ENCODE peak calls at places on chromosomes 11 and 22, in five cellular contexts. X is neural progenitor cell, T is Panc1, G is heart left ventricle, C is GM12878. P is an unnamed sample.

GRCh38 chr11:18229501-18229900 is 7.1 kb downstream of the SAA4 start:
- DNase-seq in C (peak; percentile 49), T (no peak), G (no peak), X (no peak), P (no peak)

GRCh38 chr11:31487848-31488247 is 21.6 kb downstream of the IMMP1L start:
- DNase-seq in C (no peak), T (no peak), G (no peak), X (peak; percentile 41), P (no peak)

GRCh38 chr11:43419460-43419859 is 60.7 kb downstream of the TTC17 start:
- DNase-seq in T (peak; percentile 15), C (no peak), X (peak; percentile 21), G (no peak), P (no peak)

GRCh38 chr11:104946907-104947306 is 21.5 kb downstream of the CASP4 start:
- DNase-seq in G (no peak), X (peak; percentile 4), C (peak; percentile 27), T (peak; percentile 33), P (peak; percentile 44)

GRCh38 chr11:122105009-122105828 is 10.8 kb downstream of the BLID start:
- DNase-seq in X (peak; percentile 24), G (no peak), T (no peak), C (no peak), P (no peak)

GRCh38 chr22:46646531-46647211 is 26.5 kb downstream of the GRAMD4 start:
- DNase-seq in G (no peak), C (no peak), X (no peak), T (no peak), P (no peak)

GRCh38 chr22:50670914-50671538 is 1.6 kb upstream of the SHANK3 start:
- DNase-seq in C (no peak), T (no peak), G (no peak), X (no peak), P (no peak)

GRCh38 chr22:47605441-47605840 is 843.0 kb downstream of the TBC1D22A start:
- DNase-seq in C (no peak), T (no peak), X (no peak), G (no peak), P (no peak)

GRCh38 chr11:133082453-133082781 is 449.9 kb downstream of the OPCML start:
- DNase-seq in X (peak; percentile 68), C (no peak), G (no peak), T (no peak), P (no peak)

GRCh38 chr22:41538583-41538982 is 5.7 kb downstream of the POLR3H start:
- DNase-seq in C (no peak), G (no peak), T (no peak), X (no peak), P (no peak)

GRCh38 chr11:65034423-65034822 is 6.6 kb upstream of the SAC3D1 start:
- DNase-seq in X (no peak), G (no peak), C (no peak), T (no peak), P (no peak)

GRCh38 chr11:45412033-45412432 is 125.9 kb upstream of the SYT13 start:
- DNase-seq in C (no peak), X (no peak), G (no peak), T (no peak), P (no peak)

GRCh38 chr11:130760515-130761125 is 155.7 kb downstream of the SNX19 start:
- DNase-seq in G (no peak), X (no peak), T (no peak), C (no peak), P (no peak)

GRCh38 chr11:126317681-126318641 is 14.1 kb downstream of the DCPS start:
- DNase-seq in C (no peak), T (no peak), X (no peak), G (peak; percentile 83), P (no peak)

GRCh38 chr11:68302256-68303054 is 9.9 kb upstream of the LRP5 start:
- DNase-seq in C (no peak), G (no peak), T (no peak), X (no peak), P (no peak)

GRCh38 chr11:112024778-112025678 is at the start of gene DLAT:
- DNase-seq in C (peak; percentile 78), X (peak; percentile 99), G (peak; percentile 89), T (peak; percentile 72), P (no peak)

GRCh38 chr11:12029738-12030363 is 21.4 kb upstream of the DKK3 start:
- DNase-seq in C (no peak), T (peak; percentile 53), G (no peak), X (no peak), P (peak; percentile 47)

GRCh38 chr11:11396290-11397042 is 43.4 kb upstream of the CSNK2A3 start:
- DNase-seq in C (no peak), T (no peak), X (no peak), G (no peak), P (no peak)

GRCh38 chr11:28879869-28880268 is 771.7 kb downstream of the METTL15 start:
- DNase-seq in G (no peak), T (no peak), C (no peak), X (no peak), P (no peak)

GRCh38 chr22:27798526-27799333 is 2.8 kb downstream of the MN1 start:
- DNase-seq in C (no peak), X (peak; percentile 67), T (no peak), G (no peak), P (no peak)

GRCh38 chr11:85132839-85133238 is 494.3 kb downstream of the DLG2 start:
- DNase-seq in T (no peak), X (peak; percentile 54), G (no peak), C (no peak), P (no peak)

GRCh38 chr11:16337421-16338213 is 18.7 kb downstream of the SOX6 start:
- DNase-seq in C (no peak), X (no peak), T (no peak), G (no peak), P (no peak)

GRCh38 chr11:16784671-16785070 is 46.2 kb downstream of the C11orf58 start:
- DNase-seq in C (no peak), T (no peak), X (no peak), G (no peak), P (no peak)

GRCh38 chr22:37609240-37610152 is 862 bp downstream of the GGA1 start:
- DNase-seq in X (no peak), T (no peak), G (peak; percentile 40), C (no peak), P (no peak)

GRCh38 chr11:72609045-72609444 is 65.2 kb downstream of the PDE2A start:
- DNase-seq in T (no peak), X (peak; percentile 34), C (no peak), G (no peak), P (no peak)
- TF ChIP-seq CTCF in T (no peak), X (peak; percentile 63), C (peak; percentile 42), G (peak; percentile 28), P (peak; percentile 72)

DNA sequence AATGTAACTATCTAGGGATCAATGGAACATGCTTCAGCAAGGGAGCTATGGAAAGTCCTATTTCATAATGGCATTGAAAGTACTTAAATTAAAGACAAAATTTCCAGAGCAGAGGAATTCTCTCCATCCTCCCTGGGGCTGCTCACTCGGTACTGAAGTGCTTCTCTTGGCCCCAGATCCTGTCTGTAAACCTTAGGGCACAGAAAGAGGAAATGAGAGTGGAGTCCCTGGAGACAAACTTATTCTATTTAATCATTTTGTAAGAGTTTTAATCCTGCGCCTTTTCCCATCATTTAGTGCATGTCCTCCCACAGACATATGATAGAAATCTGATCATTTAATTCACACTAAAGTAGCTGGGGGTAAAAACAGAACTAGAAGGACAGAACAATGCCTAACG is 20.9 kb upstream of the PAMR1 start:
- DNase-seq in T (no peak), C (no peak), G (no peak), X (no peak), P (no peak)
- TF ChIP-seq CTCF in T (no peak), C (no peak), G (no peak), X (no peak), P (no peak)

DNA sequence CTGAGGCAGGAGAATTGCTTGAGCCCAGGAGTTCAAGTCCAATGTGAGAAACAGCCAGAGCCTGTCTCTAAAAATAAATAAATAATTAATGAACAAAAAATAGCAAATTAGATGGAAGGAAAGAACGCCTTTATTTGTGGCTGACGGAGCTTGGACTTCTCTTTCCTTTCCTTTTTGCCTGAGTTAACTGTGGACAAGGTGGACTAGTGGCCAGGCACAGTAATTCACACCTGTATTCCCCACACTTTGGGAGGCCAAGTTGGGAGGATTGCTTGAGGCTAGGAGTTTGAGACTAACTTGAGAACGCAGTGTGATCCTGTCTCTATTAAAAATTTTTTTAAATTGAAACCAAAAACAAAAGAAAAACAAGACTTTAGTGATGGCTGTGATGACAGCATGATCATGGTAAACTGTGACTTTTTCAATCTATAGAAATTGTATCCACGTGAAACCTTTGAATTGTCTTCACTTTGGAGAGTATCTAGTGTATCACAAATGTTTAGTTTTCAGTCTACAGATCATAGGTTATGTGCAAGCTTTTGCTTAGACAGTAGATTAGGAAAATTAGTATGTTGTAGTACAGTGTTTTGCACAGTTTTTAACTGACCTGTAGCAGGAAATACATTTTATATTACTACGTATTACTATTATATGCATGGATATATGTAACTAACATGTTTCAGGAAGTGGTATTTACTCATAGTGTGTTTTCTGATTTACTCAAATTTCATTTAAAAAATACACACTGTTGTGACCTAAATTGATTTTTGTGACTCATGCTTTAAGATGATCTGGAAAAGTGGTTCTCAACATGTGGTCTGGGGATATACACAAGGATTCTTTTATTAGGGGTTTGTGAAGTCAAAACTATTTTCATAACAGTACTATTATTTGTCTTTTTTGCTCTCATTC is 42.1 kb downstream of the KDM2A start:
- DNase-seq in G (no peak), X (no peak), C (no peak), T (no peak), P (no peak)
- TF ChIP-seq CTCF in G (no peak), X (no peak), C (no peak), T (no peak), P (no peak)

GRCh38 chr11:83827940-83828554 is 541.9 kb upstream of the CCDC90B start:
- DNase-seq in X (peak; percentile 65), T (peak; percentile 28), G (no peak), C (no peak), P (no peak)
- TF ChIP-seq CTCF in X (peak; percentile 72), T (peak; percentile 77), G (peak; percentile 58), C (peak; percentile 64), P (peak; percentile 62)

DNA sequence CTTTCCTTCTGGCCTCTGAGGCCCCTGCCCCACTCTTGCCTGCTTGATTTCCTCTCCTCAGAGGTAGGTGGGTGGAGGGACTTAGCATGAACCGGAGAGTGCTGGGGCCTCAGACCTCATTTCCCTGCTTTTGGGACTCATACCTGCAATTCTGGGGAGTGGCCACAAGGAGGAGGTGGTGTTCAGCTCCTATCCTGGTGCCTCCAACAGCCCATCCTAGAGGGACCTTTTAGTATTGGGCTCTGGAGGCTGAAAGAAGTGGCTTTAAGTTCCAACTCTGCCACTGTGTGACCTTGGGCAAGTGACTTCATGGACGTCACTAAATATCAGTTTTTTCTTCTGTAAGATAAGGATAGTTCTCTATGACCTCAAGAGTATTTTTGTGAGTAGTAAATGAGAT is 98.6 kb downstream of the KIAA1671 start:
- DNase-seq in X (no peak), C (no peak), G (no peak), T (no peak), P (no peak)
- TF ChIP-seq CTCF in X (peak; percentile 45), C (peak; percentile 2), G (no peak), T (peak; percentile 72), P (peak; percentile 66)

GRCh38 chr11:62449451-62449851 is 30.6 kb downstream of the SCGB1A1 start:
- DNase-seq in X (no peak), G (no peak), C (no peak), T (no peak), P (no peak)
- TF ChIP-seq CTCF in X (no peak), G (no peak), C (no peak), T (no peak), P (no peak)

P was measured in epithelial cell of proximal tubule.